ENCODE peak calls at places on chromosomes 13 and 19, in ten cellular contexts. One of them, this sample, is unnamed.

GRCh38 chr13:74074723-74075122 is 59.5 kb downstream of the KLF12 start:
- DNase-seq in heart right ventricle: no peak
- DNase-seq in body of pancreas: no peak
- DNase-seq in HL-60: no peak
- DNase-seq in cardiac fibroblast: peak
- DNase-seq in Panc1: no peak
- DNase-seq in CD8-positive, alpha-beta memory T cell: no peak
- DNase-seq in adipocyte: peak
- DNase-seq in endothelial cell of umbilical vein: peak
- DNase-seq in breast epithelium: no peak
- DNase-seq in this sample: no peak

GRCh38 chr13:61286148-61286745 is 129.4 kb downstream of the PCDH20 start:
- DNase-seq in heart right ventricle: no peak
- DNase-seq in body of pancreas: no peak
- DNase-seq in HL-60: no peak
- DNase-seq in cardiac fibroblast: no peak
- DNase-seq in Panc1: no peak
- DNase-seq in CD8-positive, alpha-beta memory T cell: no peak
- DNase-seq in adipocyte: no peak
- DNase-seq in endothelial cell of umbilical vein: no peak
- DNase-seq in breast epithelium: no peak
- DNase-seq in this sample: no peak

GRCh38 chr13:50149143-50149703 is 134.0 kb downstream of the KCNRG start:
- DNase-seq in heart right ventricle: no peak
- DNase-seq in body of pancreas: no peak
- DNase-seq in HL-60: no peak
- DNase-seq in cardiac fibroblast: no peak
- DNase-seq in Panc1: no peak
- DNase-seq in CD8-positive, alpha-beta memory T cell: no peak
- DNase-seq in adipocyte: no peak
- DNase-seq in endothelial cell of umbilical vein: no peak
- DNase-seq in breast epithelium: no peak
- DNase-seq in this sample: no peak

GRCh38 chr13:33236021-33236420 is 49.5 kb downstream of the STARD13 start:
- DNase-seq in heart right ventricle: no peak
- DNase-seq in body of pancreas: no peak
- DNase-seq in HL-60: no peak
- DNase-seq in cardiac fibroblast: peak
- DNase-seq in Panc1: no peak
- DNase-seq in CD8-positive, alpha-beta memory T cell: no peak
- DNase-seq in adipocyte: peak
- DNase-seq in endothelial cell of umbilical vein: peak
- DNase-seq in breast epithelium: no peak
- DNase-seq in this sample: no peak

GRCh38 chr19:1130801-1131717 is 27.3 kb downstream of the GPX4 start:
- DNase-seq in heart right ventricle: no peak
- DNase-seq in body of pancreas: no peak
- DNase-seq in HL-60: no peak
- DNase-seq in cardiac fibroblast: no peak
- DNase-seq in Panc1: no peak
- DNase-seq in CD8-positive, alpha-beta memory T cell: peak
- DNase-seq in adipocyte: peak
- DNase-seq in endothelial cell of umbilical vein: peak
- DNase-seq in breast epithelium: no peak
- DNase-seq in this sample: no peak

GRCh38 chr19:10848208-10848843 is at the start of gene C19orf38:
- DNase-seq in heart right ventricle: no peak
- DNase-seq in body of pancreas: no peak
- DNase-seq in HL-60: no peak
- DNase-seq in cardiac fibroblast: no peak
- DNase-seq in Panc1: no peak
- DNase-seq in CD8-positive, alpha-beta memory T cell: no peak
- DNase-seq in adipocyte: peak
- DNase-seq in endothelial cell of umbilical vein: no peak
- DNase-seq in breast epithelium: no peak
- DNase-seq in this sample: no peak

GRCh38 chr19:1363599-1363998 is 20.1 kb upstream of the NDUFS7 start:
- DNase-seq in heart right ventricle: no peak
- DNase-seq in body of pancreas: no peak
- DNase-seq in HL-60: no peak
- DNase-seq in cardiac fibroblast: no peak
- DNase-seq in Panc1: no peak
- DNase-seq in CD8-positive, alpha-beta memory T cell: peak
- DNase-seq in adipocyte: no peak
- DNase-seq in endothelial cell of umbilical vein: no peak
- DNase-seq in breast epithelium: no peak
- DNase-seq in this sample: no peak

GRCh38 chr19:41702208-41702651 is 6.2 kb upstream of the CEACAM5 start:
- DNase-seq in heart right ventricle: no peak
- DNase-seq in body of pancreas: no peak
- DNase-seq in HL-60: no peak
- DNase-seq in cardiac fibroblast: peak
- DNase-seq in Panc1: no peak
- DNase-seq in CD8-positive, alpha-beta memory T cell: no peak
- DNase-seq in adipocyte: peak
- DNase-seq in endothelial cell of umbilical vein: no peak
- DNase-seq in breast epithelium: no peak
- DNase-seq in this sample: no peak

GRCh38 chr19:46621191-46622117 is 3.4 kb downstream of the PTGIR start:
- DNase-seq in heart right ventricle: no peak
- DNase-seq in body of pancreas: no peak
- DNase-seq in HL-60: no peak
- DNase-seq in cardiac fibroblast: no peak
- DNase-seq in Panc1: no peak
- DNase-seq in CD8-positive, alpha-beta memory T cell: no peak
- DNase-seq in adipocyte: no peak
- DNase-seq in endothelial cell of umbilical vein: no peak
- DNase-seq in breast epithelium: no peak
- DNase-seq in this sample: no peak

GRCh38 chr13:54183728-54184127 is 1155.1 kb downstream of the OLFM4 start:
- DNase-seq in heart right ventricle: no peak
- DNase-seq in body of pancreas: no peak
- DNase-seq in HL-60: no peak
- DNase-seq in cardiac fibroblast: no peak
- DNase-seq in Panc1: no peak
- DNase-seq in CD8-positive, alpha-beta memory T cell: no peak
- DNase-seq in adipocyte: no peak
- DNase-seq in endothelial cell of umbilical vein: no peak
- DNase-seq in breast epithelium: no peak
- DNase-seq in this sample: no peak

GRCh38 chr19:4980838-4981680 is 12.1 kb downstream of the KDM4B start:
- DNase-seq in heart right ventricle: no peak
- DNase-seq in body of pancreas: no peak
- DNase-seq in HL-60: no peak
- DNase-seq in cardiac fibroblast: no peak
- DNase-seq in Panc1: no peak
- DNase-seq in CD8-positive, alpha-beta memory T cell: no peak
- DNase-seq in adipocyte: no peak
- DNase-seq in endothelial cell of umbilical vein: no peak
- DNase-seq in breast epithelium: no peak
- DNase-seq in this sample: no peak

DNA sequence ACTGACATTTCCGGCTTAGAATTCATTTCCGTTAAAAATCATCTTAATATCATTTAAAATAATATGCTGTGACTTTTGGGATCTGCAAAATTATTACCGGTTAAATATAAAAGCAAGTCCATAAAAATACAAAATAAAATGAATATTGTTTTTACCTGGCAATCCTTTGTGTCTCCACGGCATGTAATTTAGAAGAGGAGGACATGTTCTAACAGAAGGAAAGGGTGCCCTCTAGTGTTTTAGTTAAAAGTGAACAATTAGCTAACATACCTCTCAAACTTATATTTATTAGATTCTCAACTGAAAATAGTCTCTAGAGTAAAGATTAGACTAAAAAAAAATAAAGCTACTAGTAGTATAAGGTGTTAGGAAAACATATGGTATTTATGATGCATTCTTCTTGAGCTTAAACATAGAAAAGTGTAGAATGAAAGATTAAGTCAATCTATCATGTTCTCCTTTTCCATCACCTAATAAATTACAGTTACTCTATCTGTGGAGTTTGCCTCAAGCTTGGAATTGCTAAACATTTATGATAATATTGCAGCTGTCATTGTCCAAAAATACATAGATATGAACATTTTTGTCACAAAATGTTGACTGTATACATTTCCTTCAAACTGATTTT is 676.7 kb upstream of the SPRY2 start:
- DNase-seq in heart right ventricle: no peak
- DNase-seq in body of pancreas: no peak
- DNase-seq in HL-60: peak
- DNase-seq in cardiac fibroblast: peak
- DNase-seq in Panc1: no peak
- DNase-seq in CD8-positive, alpha-beta memory T cell: no peak
- DNase-seq in adipocyte: peak
- DNase-seq in endothelial cell of umbilical vein: peak
- DNase-seq in breast epithelium: no peak
- DNase-seq in this sample: no peak
- H3K4me3 ChIP-seq in heart right ventricle: no peak
- H3K4me3 ChIP-seq in body of pancreas: no peak
- H3K4me3 ChIP-seq in HL-60: no peak
- H3K4me3 ChIP-seq in cardiac fibroblast: no peak
- H3K4me3 ChIP-seq in Panc1: no peak
- H3K4me3 ChIP-seq in CD8-positive, alpha-beta memory T cell: no peak
- H3K4me3 ChIP-seq in adipocyte: peak
- H3K4me3 ChIP-seq in endothelial cell of umbilical vein: no peak
- H3K4me3 ChIP-seq in breast epithelium: no peak
- H3K4me3 ChIP-seq in this sample: no peak

DNA sequence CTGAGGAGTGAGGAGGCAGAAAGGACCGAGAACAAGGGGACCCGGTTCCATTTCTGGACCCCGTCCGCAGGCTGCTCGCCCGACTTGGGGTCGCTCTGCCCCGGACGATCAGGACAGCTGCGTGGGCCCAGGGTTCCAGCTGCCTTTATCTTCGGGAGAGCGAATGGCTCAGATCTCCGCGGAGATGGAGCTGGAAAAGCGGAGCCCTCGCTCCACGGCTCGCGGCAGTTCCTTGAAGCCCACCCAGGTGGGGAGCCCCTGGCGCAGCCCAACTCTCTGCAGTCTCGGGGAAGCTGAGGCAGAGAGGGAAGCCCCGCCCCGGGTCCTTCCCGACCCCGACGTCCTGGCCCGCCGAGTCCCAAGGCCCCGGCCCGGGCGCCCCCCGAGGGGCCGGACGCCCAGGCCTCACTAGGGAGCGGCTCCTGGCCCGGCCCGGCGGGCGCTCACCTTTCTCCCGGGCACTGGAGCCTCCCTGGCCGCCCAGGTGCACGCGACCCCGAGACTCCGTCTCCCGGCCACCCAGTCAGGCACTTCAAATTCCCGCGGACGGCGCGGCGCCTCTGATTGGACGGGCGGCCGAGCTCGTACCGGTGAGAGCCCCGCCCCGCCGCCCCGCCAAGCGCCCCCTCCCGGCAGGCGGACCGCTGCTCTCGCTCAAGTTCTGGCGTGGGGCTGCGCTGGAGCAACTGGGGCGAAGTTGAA is 485.7 kb downstream of the UQCRFS1 start:
- DNase-seq in heart right ventricle: no peak
- DNase-seq in body of pancreas: peak
- DNase-seq in HL-60: no peak
- DNase-seq in cardiac fibroblast: peak
- DNase-seq in Panc1: no peak
- DNase-seq in CD8-positive, alpha-beta memory T cell: peak
- DNase-seq in adipocyte: peak
- DNase-seq in endothelial cell of umbilical vein: no peak
- DNase-seq in breast epithelium: no peak
- DNase-seq in this sample: no peak
- H3K4me3 ChIP-seq in heart right ventricle: peak
- H3K4me3 ChIP-seq in body of pancreas: no peak
- H3K4me3 ChIP-seq in HL-60: no peak
- H3K4me3 ChIP-seq in cardiac fibroblast: peak
- H3K4me3 ChIP-seq in Panc1: no peak
- H3K4me3 ChIP-seq in CD8-positive, alpha-beta memory T cell: no peak
- H3K4me3 ChIP-seq in adipocyte: peak
- H3K4me3 ChIP-seq in endothelial cell of umbilical vein: no peak
- H3K4me3 ChIP-seq in breast epithelium: no peak
- H3K4me3 ChIP-seq in this sample: no peak

DNA sequence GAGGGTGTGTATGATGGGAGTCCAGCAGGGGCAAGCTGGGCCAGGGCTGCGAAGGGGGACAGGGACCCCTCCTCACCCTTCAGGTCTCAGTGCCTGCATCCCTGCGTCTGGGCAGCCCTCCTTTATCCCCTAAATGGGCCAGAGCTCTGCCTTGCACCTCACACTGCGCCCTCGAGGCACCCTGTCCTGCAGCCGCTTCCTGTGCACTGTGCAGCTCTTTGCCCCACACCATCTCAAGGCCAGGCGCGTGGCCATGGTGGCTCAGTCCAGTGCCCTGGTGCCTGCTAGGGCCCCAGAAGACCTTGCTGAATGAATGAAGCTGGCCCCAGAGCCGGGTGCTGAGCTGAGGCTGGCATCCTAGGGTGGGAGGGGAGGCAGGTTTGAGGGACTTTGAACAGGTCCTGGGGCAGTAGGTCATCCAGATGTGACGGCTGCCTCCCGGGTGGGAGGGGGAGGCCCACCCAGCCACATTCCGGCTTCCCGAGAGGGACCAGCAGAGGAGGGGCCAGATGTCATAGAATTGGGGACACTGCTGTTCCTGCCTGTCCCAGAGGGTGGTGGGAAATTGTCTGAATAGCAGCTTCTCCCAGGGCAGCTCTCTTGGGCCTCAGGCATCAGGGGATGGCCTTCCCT is 3.2 kb downstream of the DDA1 start:
- DNase-seq in heart right ventricle: no peak
- DNase-seq in body of pancreas: no peak
- DNase-seq in HL-60: no peak
- DNase-seq in cardiac fibroblast: no peak
- DNase-seq in Panc1: no peak
- DNase-seq in CD8-positive, alpha-beta memory T cell: no peak
- DNase-seq in adipocyte: no peak
- DNase-seq in endothelial cell of umbilical vein: no peak
- DNase-seq in breast epithelium: no peak
- DNase-seq in this sample: no peak
- H3K4me3 ChIP-seq in heart right ventricle: no peak
- H3K4me3 ChIP-seq in body of pancreas: no peak
- H3K4me3 ChIP-seq in HL-60: no peak
- H3K4me3 ChIP-seq in cardiac fibroblast: no peak
- H3K4me3 ChIP-seq in Panc1: no peak
- H3K4me3 ChIP-seq in CD8-positive, alpha-beta memory T cell: no peak
- H3K4me3 ChIP-seq in adipocyte: peak
- H3K4me3 ChIP-seq in endothelial cell of umbilical vein: no peak
- H3K4me3 ChIP-seq in breast epithelium: no peak
- H3K4me3 ChIP-seq in this sample: no peak

DNA sequence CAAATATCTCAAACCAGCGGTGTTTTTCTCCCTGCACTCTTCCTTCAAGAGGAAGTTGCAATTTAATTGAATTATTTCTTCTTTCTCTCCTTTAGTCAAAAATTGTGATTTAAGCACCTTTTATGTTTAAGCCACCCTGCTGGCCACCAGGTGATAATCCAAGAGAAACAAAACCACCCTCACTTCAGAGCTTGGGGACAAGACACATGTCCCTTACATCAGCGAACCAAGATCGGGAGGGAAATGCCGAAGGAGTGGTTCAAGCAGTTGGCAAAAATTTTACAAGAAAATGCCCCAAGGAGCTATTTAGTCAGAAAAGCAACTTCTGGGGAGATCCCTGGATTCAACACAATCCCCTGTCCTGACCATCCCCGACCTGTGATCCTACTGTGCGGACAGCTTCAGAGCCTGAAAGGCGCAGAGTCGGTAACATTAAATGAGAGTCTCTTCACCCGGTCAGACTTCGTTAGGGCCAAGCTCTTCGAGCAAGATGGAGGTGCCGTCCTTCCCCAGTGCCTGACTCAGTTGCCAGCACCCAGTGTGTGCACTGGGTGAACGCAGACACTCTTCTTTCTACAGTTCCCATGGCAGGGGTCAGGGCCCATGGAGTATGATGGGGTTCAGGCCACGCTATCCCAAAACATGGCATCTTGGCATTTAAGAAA is 78.6 kb upstream of the TM9SF2 start:
- DNase-seq in heart right ventricle: no peak
- DNase-seq in body of pancreas: no peak
- DNase-seq in HL-60: no peak
- DNase-seq in cardiac fibroblast: no peak
- DNase-seq in Panc1: no peak
- DNase-seq in CD8-positive, alpha-beta memory T cell: no peak
- DNase-seq in adipocyte: no peak
- DNase-seq in endothelial cell of umbilical vein: no peak
- DNase-seq in breast epithelium: peak
- DNase-seq in this sample: no peak
- H3K4me3 ChIP-seq in heart right ventricle: no peak
- H3K4me3 ChIP-seq in body of pancreas: no peak
- H3K4me3 ChIP-seq in HL-60: no peak
- H3K4me3 ChIP-seq in cardiac fibroblast: no peak
- H3K4me3 ChIP-seq in Panc1: no peak
- H3K4me3 ChIP-seq in CD8-positive, alpha-beta memory T cell: no peak
- H3K4me3 ChIP-seq in adipocyte: no peak
- H3K4me3 ChIP-seq in endothelial cell of umbilical vein: no peak
- H3K4me3 ChIP-seq in breast epithelium: no peak
- H3K4me3 ChIP-seq in this sample: no peak